ENCODE peak calls at places on chromosomes 2 and 18, in seven cellular contexts. X is H9, B is GM23338, J is neural progenitor cell, P is DND-41, U is upper lobe of right lung, W is pancreas. F is an unnamed sample.

GRCh38 chr2:187982668-187983067 is 309.0 kb upstream of the GULP1 start:
- DNase-seq in J (no peak), P (no peak), B (no peak), U (no peak), X (no peak), W (peak; percentile 50), F (no peak)

GRCh38 chr18:34738173-34738894 is 28.2 kb downstream of the DTNA start:
- DNase-seq in U (no peak), J (peak; percentile 26), P (no peak), W (no peak), B (no peak), X (no peak), F (no peak)

GRCh38 chr2:65045651-65046050 is 10.6 kb upstream of the CEP68 start:
- DNase-seq in W (no peak), P (no peak), B (peak; percentile 55), X (peak; percentile 82), J (peak; percentile 70), U (no peak), F (no peak)

GRCh38 chr18:56702946-56703345 is 51.8 kb downstream of the WDR7 start:
- DNase-seq in X (no peak), J (peak; percentile 49), P (peak; percentile 22), U (no peak), B (peak; percentile 65), W (no peak), F (peak; percentile 28)

GRCh38 chr2:200845669-200846325 is 18.7 kb downstream of the CLK1 start:
- DNase-seq in W (no peak), P (no peak), X (no peak), J (no peak), U (no peak), B (no peak), F (no peak)

GRCh38 chr2:192265751-192266150 is 71.0 kb upstream of the TMEFF2 start:
- DNase-seq in X (no peak), P (no peak), J (no peak), U (no peak), W (no peak), B (no peak), F (no peak)

GRCh38 chr2:177717831-177718618 is 325.5 kb downstream of the AGPS start:
- DNase-seq in P (no peak), U (no peak), W (no peak), B (peak; percentile 37), J (no peak), X (no peak), F (no peak)

GRCh38 chr2:191811807-191812602 is 34.9 kb downstream of the CAVIN2 start:
- DNase-seq in B (peak; percentile 70), U (peak; percentile 62), W (peak; percentile 5), X (peak; percentile 37), P (peak; percentile 53), J (peak; percentile 70), F (peak; percentile 1)

GRCh38 chr2:37610638-37611289 is 60.7 kb downstream of the CDC42EP3 start:
- DNase-seq in P (no peak), J (no peak), X (no peak), U (no peak), B (no peak), W (no peak), F (no peak)

GRCh38 chr2:160075171-160075570 is 12.8 kb upstream of the PLA2R1 start:
- DNase-seq in P (no peak), B (no peak), W (no peak), X (no peak), U (no peak), J (no peak), F (no peak)

GRCh38 chr2:109558076-109558882 is 55.5 kb downstream of the SEPTIN10 start:
- DNase-seq in P (no peak), B (peak; percentile 33), W (peak; percentile 59), U (no peak), X (no peak), J (no peak), F (no peak)

GRCh38 chr2:8679827-8680731 is 1.8 kb upstream of the ID2 start:
- DNase-seq in B (no peak), U (peak; percentile 85), X (no peak), P (no peak), J (peak; percentile 44), W (peak; percentile 88), F (no peak)

GRCh38 chr2:240916571-240917008 is 10.5 kb downstream of the CROCC2 start:
- DNase-seq in J (peak; percentile 67), U (peak; percentile 76), B (peak; percentile 74), W (no peak), X (peak; percentile 65), P (no peak), F (no peak)

GRCh38 chr2:136310005-136310495 is 192.1 kb upstream of the CXCR4 start:
- DNase-seq in X (no peak), U (no peak), J (no peak), W (no peak), P (no peak), B (no peak), F (no peak)

GRCh38 chr2:176080540-176081355 is 3.0 kb downstream of the EVX2 start:
- DNase-seq in X (peak; percentile 58), U (no peak), J (no peak), P (no peak), B (peak; percentile 51), W (no peak), F (peak; percentile 9)

DNA sequence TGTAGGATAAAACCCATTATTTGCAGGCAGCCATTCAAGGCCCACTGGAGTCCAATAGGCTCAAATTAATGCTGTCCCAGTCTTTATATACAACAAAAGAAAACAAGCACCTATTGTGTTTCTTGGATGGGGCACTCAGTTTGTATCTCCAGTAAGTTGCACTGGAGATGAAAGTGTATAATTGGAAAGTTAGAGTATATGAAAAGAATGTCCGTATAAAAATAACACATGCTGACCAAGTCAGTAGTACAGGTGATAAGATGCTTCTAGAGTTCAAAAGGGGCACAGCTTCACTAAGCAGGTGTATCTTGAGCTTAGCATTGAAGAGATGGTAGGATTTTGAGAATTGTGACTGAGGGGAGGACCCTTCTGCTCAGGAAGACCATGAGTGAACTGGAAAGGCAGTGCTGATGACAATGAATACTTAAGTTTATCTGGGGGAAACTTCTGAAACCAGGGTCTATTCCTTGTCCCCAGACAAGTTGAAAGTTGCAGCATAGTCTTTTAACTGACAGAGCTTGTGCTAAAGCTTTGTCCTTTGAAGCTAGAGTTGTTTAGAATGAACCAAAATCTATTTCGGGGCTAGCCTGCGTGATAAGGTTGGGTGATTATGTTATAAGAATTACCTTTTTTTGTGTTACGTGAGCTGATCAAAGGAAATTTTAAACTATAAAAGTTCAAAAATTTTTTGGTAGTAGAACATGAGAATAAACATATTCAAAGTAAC is 15.2 kb downstream of the LCLAT1 start:
- DNase-seq in B (no peak), X (no peak), P (no peak), U (no peak), W (no peak), J (no peak), F (no peak)
- H3K27ac ChIP-seq in B (no peak overlapping the region), X (no peak overlapping the region), P (no peak overlapping the region), U (no peak overlapping the region), W (no peak overlapping the region), J (no peak overlapping the region), F (no peak overlapping the region)

GRCh38 chr2:690799-691198 is 13.6 kb upstream of the TMEM18 start:
- DNase-seq in U (no peak), J (no peak), W (no peak), P (no peak), X (no peak), B (no peak), F (no peak)

GRCh38 chr2:692767-693166 is 15.6 kb upstream of the TMEM18 start:
- DNase-seq in B (no peak), W (no peak), X (no peak), U (no peak), P (no peak), J (no peak), F (no peak)

GRCh38 chr2:691825-692224 is 14.6 kb upstream of the TMEM18 start:
- DNase-seq in J (no peak), B (no peak), X (no peak), P (no peak), W (no peak), U (no peak), F (no peak)

GRCh38 chr2:693606-694005 is 16.4 kb upstream of the TMEM18 start:
- DNase-seq in W (no peak), B (no peak), J (no peak), X (no peak), U (no peak), P (no peak), F (no peak)

DNA sequence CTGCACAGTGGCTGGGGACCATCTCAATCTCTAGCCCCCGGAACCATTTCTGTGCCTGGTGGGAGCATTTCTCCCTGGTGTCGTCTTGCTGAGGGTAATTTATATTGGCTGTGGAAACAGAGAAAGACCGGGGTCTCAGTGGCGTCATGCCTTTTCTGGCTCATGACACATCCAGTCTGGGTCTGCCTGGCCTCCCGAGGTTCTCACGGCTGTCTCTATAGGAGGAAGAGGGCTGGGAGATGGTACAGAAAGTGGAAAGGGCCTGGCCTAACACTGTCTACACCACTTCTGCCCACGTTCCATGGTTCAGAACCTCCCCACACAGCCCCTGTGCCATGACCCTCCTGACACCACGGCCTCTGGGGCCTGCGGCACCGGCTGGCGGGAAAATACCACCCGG is 15.1 kb upstream of the TMEM18 start:
- DNase-seq in B (no peak), U (no peak), P (no peak), X (no peak), W (no peak), J (no peak), F (no peak)
- H3K4me1 ChIP-seq in B (no peaks in the 10 kb centered on the region), U (peaks cover 6% of the 10 kb centered on the region), P (no peaks in the 10 kb centered on the region), X (no peaks in the 10 kb centered on the region), W (peaks cover 17% of the 10 kb centered on the region), J (no peaks in the 10 kb centered on the region), F (no peaks in the 10 kb centered on the region)

GRCh38 chr2:113756088-113757058 is at the start of gene SLC35F5:
- DNase-seq in X (peak; percentile 91), B (peak; percentile 92), W (peak; percentile 89), P (peak; percentile 88), J (peak; percentile 96), U (peak; percentile 97), F (peak; percentile 87)
- TF ChIP-seq CTCF in X (no peak), B (no peak), W (no peak), P (peak; percentile 1), J (peak; percentile 7), U (no peak), F (no peak)

GRCh38 chr2:70994445-70995226 is at the start of gene TEX261:
- DNase-seq in X (peak; percentile 92), W (peak; percentile 89), J (peak; percentile 96), P (peak; percentile 91), U (peak; percentile 96), B (peak; percentile 95), F (peak; percentile 82)

GRCh38 chr2:70992945-70993688 is 1.6 kb downstream of the TEX261 start:
- DNase-seq in W (no peak), B (no peak), U (peak; percentile 38), J (no peak), X (no peak), P (peak; percentile 25), F (no peak)

GRCh38 chr2:70993689-70993986 is 1.0 kb downstream of the TEX261 start:
- DNase-seq in X (no peak), U (no peak), J (no peak), W (no peak), B (no peak), P (no peak), F (no peak)

GRCh38 chr2:70995227-70995729 is 605 bp upstream of the TEX261 start:
- DNase-seq in P (peak; percentile 29), W (peak; percentile 27), U (peak; percentile 69), X (peak; percentile 52), J (peak; percentile 68), B (peak; percentile 76), F (peak; percentile 56)

DNA sequence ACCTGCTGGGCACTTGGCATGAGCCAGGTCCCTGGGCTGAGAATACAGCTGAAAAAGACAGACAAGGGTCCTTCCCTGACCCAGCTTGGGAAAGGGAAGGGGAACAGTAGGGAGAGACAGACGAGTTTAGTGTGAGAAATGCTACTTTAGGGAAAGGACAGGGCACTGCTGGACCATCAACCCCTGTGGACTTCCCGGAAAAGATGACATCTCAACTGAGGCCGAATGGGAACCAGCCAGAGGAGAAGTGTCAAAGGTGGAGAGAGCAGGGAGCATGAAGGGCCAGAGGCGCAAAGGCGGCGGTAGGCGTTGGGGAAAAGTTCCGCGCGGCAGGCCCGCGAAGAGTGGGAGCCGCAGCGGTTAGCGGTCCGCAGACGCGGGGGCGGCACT is 623 bp downstream of the TEX261 start:
- DNase-seq in U (peak; percentile 27), J (peak; percentile 15), B (peak; percentile 17), X (no peak), W (no peak), P (no peak), F (no peak)
- H3K27ac ChIP-seq in U (peak overlapping the region; percentile 88), J (no peak overlapping the region), B (no peak overlapping the region), X (no peak overlapping the region), W (peak overlapping the region; percentile 57), P (peak overlapping the region; percentile 69), F (peak overlapping the region; percentile 69)